ENCODE peak calls at places on chromosomes 4 and X, in four cellular contexts. F, L, A and Y are unnamed samples.
A peak's percentile ranks its signal among the peaks of the same experiment; 100 is the strongest.

GRCh38 chrX:9342581-9343051 is 122.2 kb upstream of the TBL1X start:
- DNase-seq in F (peak; percentile 68), L (peak; percentile 78), A (peak; percentile 84), Y (peak; percentile 73)

GRCh38 chr4:53777244-53777984 is 186.1 kb upstream of the LNX1 start:
- DNase-seq in F (no peak), L (no peak), A (no peak), Y (no peak)

GRCh38 chr4:101169044-101170014 is 178.0 kb downstream of the PPP3CA start:
- DNase-seq in F (peak; percentile 64), L (peak; percentile 42), A (peak; percentile 88), Y (peak; percentile 9)

GRCh38 chr4:118012142-118012541 is 22.1 kb upstream of the NDST3 start:
- DNase-seq in F (no peak), L (no peak), A (no peak), Y (no peak)

GRCh38 chr4:155085843-155086530 is 122.4 kb upstream of the NPY2R start:
- DNase-seq in F (no peak), L (no peak), A (no peak), Y (no peak)

GRCh38 chrX:136021903-136022302 is 36.7 kb downstream of the SLC9A6 start:
- DNase-seq in F (no peak), L (no peak), A (no peak), Y (no peak)

GRCh38 chr4:17762705-17763104 is 18.7 kb downstream of the FAM184B start:
- DNase-seq in F (no peak), L (no peak), A (no peak), Y (no peak)

GRCh38 chrX:118117069-118117405 is 427 bp upstream of the KLHL13 start:
- DNase-seq in F (no peak), L (no peak), A (no peak), Y (no peak)

GRCh38 chr4:133263082-133263481 is 114.0 kb downstream of the PCDH10 start:
- DNase-seq in F (no peak), L (no peak), A (no peak), Y (no peak)

GRCh38 chr4:89117115-89117514 is 5.8 kb downstream of the TIGD2 start:
- DNase-seq in F (no peak), L (no peak), A (no peak), Y (no peak)

GRCh38 chrX:21798677-21799219 is 40.7 kb upstream of the MBTPS2 start:
- DNase-seq in F (no peak), L (no peak), A (no peak), Y (no peak)

GRCh38 chrX:118231464-118231863 is 114.4 kb upstream of the WDR44 start:
- DNase-seq in F (no peak), L (no peak), A (no peak), Y (no peak)

DNA sequence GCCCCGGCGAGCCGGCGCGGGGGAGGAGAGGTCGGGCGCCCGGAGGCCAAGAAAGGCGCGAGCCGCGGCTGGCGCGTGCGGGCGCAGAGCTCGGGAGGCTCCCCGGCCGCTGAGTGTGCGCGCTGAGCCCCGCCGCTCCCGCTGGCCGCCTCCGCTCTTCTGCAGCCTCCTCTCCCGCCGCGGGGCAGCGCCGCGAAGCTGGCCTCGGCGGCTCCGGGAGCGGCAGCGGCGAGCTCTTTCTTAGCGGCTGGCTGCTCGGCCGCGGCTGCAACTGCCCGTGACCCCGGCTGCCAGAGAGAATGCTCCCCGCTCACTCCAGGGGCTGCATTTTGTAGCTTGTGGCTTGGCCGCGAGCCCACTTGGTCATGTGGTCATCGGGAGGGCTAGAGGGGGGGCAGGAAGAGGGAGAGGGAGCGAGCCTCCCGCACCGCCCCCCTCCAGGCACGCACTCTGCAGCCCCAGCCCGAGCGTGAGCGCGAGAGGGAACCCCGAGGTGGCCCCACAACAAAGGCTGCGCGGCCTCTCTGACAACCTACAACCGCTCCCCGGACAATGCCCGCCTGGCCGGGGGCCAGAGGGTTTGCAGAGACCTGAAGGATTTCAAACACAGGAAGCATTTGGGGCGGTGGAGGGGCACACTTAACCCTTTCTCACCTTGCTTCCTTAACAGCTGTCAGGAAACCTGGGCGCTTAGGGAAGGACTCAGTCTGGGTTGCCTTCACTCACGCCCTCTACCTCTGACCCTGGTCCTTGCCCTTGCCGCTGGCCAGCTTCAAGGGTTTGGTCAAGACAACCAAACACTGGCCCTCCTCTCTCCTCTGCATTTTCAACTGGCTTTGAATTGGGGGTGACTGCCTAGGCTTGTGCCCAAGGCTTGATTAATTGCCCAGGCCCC is at the start of gene APLN:
- DNase-seq in F (no peak), L (peak; percentile 66), A (peak; percentile 33), Y (no peak)
- H3K27ac ChIP-seq in F (no peak within 1 kb of the TSS), L (no peak within 1 kb of the TSS), A (peak within 1 kb of the TSS; percentile 61), Y (no peak within 1 kb of the TSS)

GRCh38 chr4:106601519-106601918 is 232.9 kb upstream of the GIMD1 start:
- DNase-seq in F (no peak), L (no peak), A (no peak), Y (no peak)
- H3K27ac ChIP-seq in F (no peak overlapping the region), L (no peak overlapping the region), A (no peak overlapping the region), Y (no peak overlapping the region)

DNA sequence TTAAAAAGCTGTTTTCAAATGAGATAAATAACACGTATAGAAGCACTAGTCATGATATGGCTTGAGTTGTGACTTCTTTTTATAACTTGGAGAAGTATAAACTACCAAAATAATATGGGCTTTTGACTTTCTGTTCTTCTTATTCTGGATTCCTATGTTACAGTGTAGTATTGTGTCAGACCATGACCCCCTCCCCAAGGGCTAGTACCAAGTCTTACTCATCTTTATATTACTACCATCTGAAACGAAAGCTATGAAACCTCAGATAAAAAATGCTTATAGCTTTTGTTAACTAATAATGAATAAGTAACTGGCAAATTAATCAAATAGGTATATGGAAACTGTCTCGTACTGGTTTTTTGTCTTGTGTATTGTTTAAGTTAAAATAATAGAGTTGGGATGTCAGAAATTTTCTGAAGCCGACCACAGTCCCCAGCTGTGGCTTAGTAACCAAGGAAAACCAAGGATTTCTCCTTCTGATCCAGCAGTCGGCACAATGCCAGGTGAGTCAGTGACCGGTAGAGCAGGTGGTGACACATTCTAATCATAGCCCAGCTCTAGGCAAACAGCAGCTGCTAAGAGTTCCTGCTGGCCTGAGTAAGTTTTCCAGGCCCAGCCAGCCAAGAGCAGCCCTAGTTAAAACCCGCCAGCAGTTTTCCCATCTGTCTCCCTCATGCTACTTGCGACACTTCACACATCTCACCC is 163.3 kb upstream of the PRDX4 start:
- DNase-seq in F (no peak), L (no peak), A (peak; percentile 18), Y (no peak)
- H3K27ac ChIP-seq in F (no peak overlapping the region), L (no peak overlapping the region), A (no peak overlapping the region), Y (no peak overlapping the region)

GRCh38 chr4:80012291-80012690 is 60.7 kb downstream of the ANTXR2 start:
- DNase-seq in F (no peak), L (no peak), A (no peak), Y (no peak)
- H3K27ac ChIP-seq in F (no peak overlapping the region), L (no peak overlapping the region), A (no peak overlapping the region), Y (no peak overlapping the region)

GRCh38 chr4:176548571-176548970 is 228.8 kb downstream of the SPCS3 start:
- DNase-seq in F (no peak), L (no peak), A (peak; percentile 33), Y (no peak)
- H3K27ac ChIP-seq in F (no peak overlapping the region), L (no peak overlapping the region), A (peak overlapping the region; percentile 67), Y (no peak overlapping the region)

GRCh38 chrX:75547783-75548182 is 24.9 kb upstream of the ZDHHC15 start:
- DNase-seq in F (no peak), L (peak; percentile 46), A (no peak), Y (no peak)

GRCh38 chrX:75544760-75545159 is 21.9 kb upstream of the ZDHHC15 start:
- DNase-seq in F (no peak), L (no peak), A (no peak), Y (no peak)

GRCh38 chrX:75547137-75547536 is 24.3 kb upstream of the ZDHHC15 start:
- DNase-seq in F (no peak), L (no peak), A (no peak), Y (no peak)

GRCh38 chrX:75546724-75547123 is 23.9 kb upstream of the ZDHHC15 start:
- DNase-seq in F (no peak), L (no peak), A (no peak), Y (no peak)
- H3K27ac ChIP-seq in F (no peak overlapping the region), L (no peak overlapping the region), A (no peak overlapping the region), Y (no peak overlapping the region)

DNA sequence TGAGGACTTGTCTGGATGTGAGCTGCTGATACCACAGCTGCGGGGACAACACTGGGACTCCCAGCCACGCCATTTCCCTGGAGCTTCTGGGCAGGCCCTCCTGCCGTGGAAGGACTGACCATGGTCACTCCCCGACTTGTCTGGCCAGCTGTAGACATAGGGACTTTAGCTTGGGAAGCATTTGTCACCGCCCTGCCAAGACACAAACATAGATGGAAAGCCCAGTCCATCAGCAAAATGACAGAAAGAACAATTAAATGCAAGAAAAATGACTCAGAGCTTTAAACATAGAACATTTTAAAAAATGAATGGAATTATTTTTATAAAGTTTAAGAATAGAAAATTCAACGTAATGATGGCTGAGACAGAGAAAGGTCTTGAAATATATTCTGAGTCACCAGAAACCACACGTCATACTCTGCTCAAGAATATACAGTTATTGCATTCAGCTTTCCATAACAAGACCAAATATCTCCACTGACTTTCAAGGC is 107.6 kb upstream of the CBR4 start:
- DNase-seq in F (no peak), L (no peak), A (no peak), Y (peak; percentile 56)
- H3K27ac ChIP-seq in F (no peak overlapping the region), L (peak overlapping the region; percentile 26), A (no peak overlapping the region), Y (peak overlapping the region; percentile 2)